ENCODE peak calls at places on chromosomes 4 and X, in five cellular contexts. E is HCT116, U is stomach, O is suprapubic skin, V is transverse colon. Y is an unnamed sample.

GRCh38 chr4:119632216-119632615 is 3.6 kb upstream of the PDE5A start:
- DNase-seq in V (no peak), U (no peak), O (no peak), E (no peak), Y (no peak)

GRCh38 chr4:51870441-51871188 is 27.7 kb downstream of the DCUN1D4 start:
- DNase-seq in U (no peak), O (no peak), V (no peak), E (no peak), Y (no peak)

GRCh38 chrX:31884535-31884934 is 812.7 kb upstream of the FTHL17 start:
- DNase-seq in O (no peak), U (no peak), V (no peak), E (no peak), Y (no peak)

GRCh38 chrX:104430720-104431119 is 135.3 kb upstream of the IL1RAPL2 start:
- DNase-seq in V (no peak), U (no peak), E (no peak), O (no peak), Y (no peak)

GRCh38 chr4:186557486-186557885 is 2.1 kb upstream of the MTNR1A start:
- DNase-seq in V (no peak), U (no peak), O (no peak), E (no peak), Y (no peak)

GRCh38 chrX:128975716-128976115 is 547.6 kb downstream of the SMARCA1 start:
- DNase-seq in E (no peak), U (peak; percentile 51), V (peak; percentile 39), O (no peak), Y (no peak)

GRCh38 chrX:108590496-108590895 is 145.9 kb downstream of the IRS4 start:
- DNase-seq in O (no peak), E (no peak), U (no peak), V (no peak), Y (no peak)

GRCh38 chrX:110004210-110004609 is 1.3 kb downstream of the TMEM164 start:
- DNase-seq in U (peak; percentile 73), V (peak; percentile 80), O (no peak), E (no peak), Y (no peak)

GRCh38 chr4:110780538-110780937 is 157.7 kb upstream of the PITX2 start:
- DNase-seq in O (no peak), E (no peak), U (no peak), V (no peak), Y (no peak)

GRCh38 chr4:137360701-137361213 is 171.5 kb downstream of the PCDH18 start:
- DNase-seq in V (no peak), U (no peak), O (no peak), E (no peak), Y (no peak)

GRCh38 chr4:7200801-7201200 is 8.5 kb downstream of the SORCS2 start:
- DNase-seq in E (no peak), O (no peak), V (no peak), U (no peak), Y (no peak)

GRCh38 chr4:86403575-86403974 is 43.7 kb upstream of the MAPK10 start:
- DNase-seq in U (no peak), V (no peak), O (no peak), E (no peak), Y (no peak)

GRCh38 chr4:2301221-2301642 is 39.3 kb upstream of the MXD4 start:
- DNase-seq in V (no peak), U (peak; percentile 22), E (no peak), O (no peak), Y (no peak)

GRCh38 chrX:20623448-20623847 is 356.7 kb upstream of the RPS6KA3 start:
- DNase-seq in O (no peak), E (peak; percentile 0), U (no peak), V (no peak), Y (no peak)

GRCh38 chr4:37793562-37793961 is 32.9 kb upstream of the PGM2 start:
- DNase-seq in U (no peak), O (no peak), V (no peak), E (no peak), Y (no peak)

GRCh38 chr4:96787766-96788165 is 947.9 kb downstream of the PDHA2 start:
- DNase-seq in U (no peak), E (no peak), O (no peak), V (no peak), Y (no peak)

GRCh38 chr4:74365761-74366160 is 816 bp downstream of the EREG start:
- DNase-seq in E (no peak), O (no peak), U (peak; percentile 45), V (peak; percentile 57), Y (no peak)

GRCh38 chr4:54513231-54513630 is 144.5 kb upstream of the KIT start:
- DNase-seq in U (no peak), V (no peak), O (no peak), E (no peak), Y (no peak)

GRCh38 chrX:37998586-37999267 is 7.6 kb upstream of the SYTL5 start:
- DNase-seq in V (no peak), U (no peak), O (no peak), E (peak; percentile 15), Y (no peak)

GRCh38 chr4:16524911-16525574 is 298.8 kb upstream of the TAPT1 start:
- DNase-seq in U (no peak), O (no peak), V (no peak), E (no peak), Y (no peak)

GRCh38 chr4:181959121-181959520 is 284.1 kb upstream of the TENM3 start:
- DNase-seq in U (no peak), E (no peak), V (no peak), O (no peak), Y (no peak)

GRCh38 chr4:161948026-161948770 is 215.6 kb downstream of the FSTL5 start:
- DNase-seq in O (no peak), V (no peak), E (no peak), U (no peak), Y (no peak)

GRCh38 chr4:179595671-179596410 is 2153.6 kb upstream of the AGA start:
- DNase-seq in V (no peak), O (no peak), U (no peak), E (peak; percentile 8), Y (no peak)

GRCh38 chr4:88802138-88802537 is 104.5 kb upstream of the NAP1L5 start:
- DNase-seq in U (no peak), E (no peak), V (no peak), O (no peak), Y (no peak)
- TF ChIP-seq CTCF in U (no peak), E (no peak), V (no peak), O (no peak), Y (no peak)

GRCh38 chr4:113383111-113383785 is 333.8 kb downstream of the ANK2 start:
- DNase-seq in U (no peak), V (no peak), O (no peak), E (peak; percentile 15), Y (no peak)
- TF ChIP-seq POLR2AphosphoS5 in U (no peak), V (no peak), O (peak; percentile 58), E (no peak), Y (peak; percentile 48)

DNA sequence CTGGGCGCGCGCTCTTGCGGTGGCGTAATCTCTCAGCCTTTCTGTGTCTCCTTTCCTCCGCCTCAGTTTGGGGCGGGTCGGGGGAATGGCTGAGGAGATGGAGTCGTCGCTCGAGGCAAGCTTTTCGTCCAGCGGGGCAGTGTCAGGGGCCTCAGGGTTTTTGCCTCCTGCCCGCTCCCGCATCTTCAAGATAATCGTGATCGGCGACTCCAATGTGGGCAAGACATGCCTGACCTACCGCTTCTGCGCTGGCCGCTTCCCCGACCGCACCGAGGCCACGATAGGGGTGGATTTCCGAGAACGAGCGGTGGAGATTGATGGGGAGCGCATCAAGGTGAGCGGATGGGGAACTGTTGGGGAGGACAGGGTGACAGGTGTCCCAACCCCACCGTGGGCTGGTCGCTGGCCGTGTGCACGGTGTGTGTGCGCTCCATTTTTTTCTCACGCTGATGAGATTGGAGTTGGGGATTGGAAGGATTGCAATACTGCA is at the start of gene RAB33B:
- DNase-seq in O (peak; percentile 95), E (no peak), V (no peak), U (no peak), Y (no peak)
- TF ChIP-seq POLR2A in O (peak; percentile 61), E (no peak), V (peak; percentile 90), U (no peak), Y (peak; percentile 97)

DNA sequence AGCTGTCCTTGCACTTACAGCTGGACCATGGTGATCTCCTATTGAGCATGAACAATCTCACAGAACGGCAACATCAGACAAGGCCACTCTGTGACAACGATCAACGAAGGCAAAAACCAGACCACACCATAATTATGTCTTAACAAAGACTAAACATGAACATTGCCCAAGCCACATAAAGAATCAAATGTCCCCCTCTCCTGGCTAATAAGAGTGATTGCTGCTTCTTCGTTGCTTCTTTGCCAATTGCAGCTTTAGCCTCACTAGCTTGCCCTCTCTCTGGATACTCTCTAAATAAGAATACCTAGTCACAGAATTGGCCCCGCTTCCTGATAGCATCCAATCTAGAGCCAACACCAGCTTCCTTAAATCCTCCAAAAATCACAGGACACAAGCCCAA is 41.5 kb upstream of the PGRMC1 start:
- DNase-seq in O (no peak), U (no peak), E (no peak), V (no peak), Y (no peak)
- TF ChIP-seq CTCF in O (no peak), U (no peak), E (no peak), V (no peak), Y (no peak)

GRCh38 chrX:21839334-21840198 is at the start of gene MBTPS2:
- DNase-seq in E (peak; percentile 73), O (peak; percentile 90), U (peak; percentile 84), V (peak; percentile 85), Y (no peak)
- TF ChIP-seq POLR2AphosphoS5 in E (peak; percentile 88), O (peak; percentile 47), U (peak; percentile 81), V (peak; percentile 48), Y (peak; percentile 78)